ENCODE peak calls at places on chromosomes 6 and 20, in seven cellular contexts. L is HL-60, X is SK-N-SH, H is HCT116, S is K562, B is GM23338, K is HepG2. A is an unnamed sample.

GRCh38 chr6:6771224-6771915 is 182.8 kb downstream of the LY86 start:
- DNase-seq in L (no peak), X (no peak), H (no peak), S (no peak), B (no peak), K (no peak), A (no peak)

GRCh38 chr6:170080828-170081368 is 210.0 kb downstream of the DLL1 start:
- DNase-seq in L (no peak), X (no peak), H (no peak), S (no peak), B (no peak), K (no peak), A (no peak)

GRCh38 chr6:19803331-19804330 is 33.5 kb upstream of the ID4 start:
- DNase-seq in L (no peak), X (no peak), H (no peak), S (no peak), B (no peak), K (peak; percentile 49), A (no peak)

GRCh38 chr6:1913572-1913971 is 303.9 kb downstream of the FOXC1 start:
- DNase-seq in L (no peak), X (no peak), H (no peak), S (no peak), B (no peak), K (no peak), A (no peak)

GRCh38 chr6:2478200-2478599 is 232.8 kb upstream of the GMDS start:
- DNase-seq in L (no peak), X (no peak), H (no peak), S (no peak), B (no peak), K (no peak), A (no peak)

GRCh38 chr6:98039443-98039842 is 756.4 kb upstream of the MMS22L start:
- DNase-seq in L (no peak), X (no peak), H (no peak), S (no peak), B (peak; percentile 64), K (no peak), A (no peak)

GRCh38 chr6:51292659-51293058 is 474.0 kb downstream of the TFAP2B start:
- DNase-seq in L (no peak), X (no peak), H (no peak), S (no peak), B (no peak), K (no peak), A (no peak)

GRCh38 chr20:59783020-59784010 is 150.1 kb downstream of the SYCP2 start:
- DNase-seq in L (peak; percentile 23), X (peak; percentile 82), H (peak; percentile 32), S (peak; percentile 66), B (peak; percentile 89), K (peak; percentile 55), A (peak; percentile 48)

GRCh38 chr6:85364354-85364753 is 85.5 kb upstream of the NT5E start:
- DNase-seq in L (no peak), X (no peak), H (peak; percentile 69), S (no peak), B (no peak), K (no peak), A (no peak)

GRCh38 chr6:41469951-41470340 is 76.2 kb upstream of the FOXP4 start:
- DNase-seq in L (no peak), X (no peak), H (no peak), S (no peak), B (peak; percentile 79), K (no peak), A (no peak)

GRCh38 chr20:62799036-62799435 is 2.8 kb downstream of the MRGBP start:
- DNase-seq in L (no peak), X (no peak), H (no peak), S (no peak), B (no peak), K (no peak), A (no peak)

GRCh38 chr20:59222982-59223610 is 59.5 kb downstream of the ZNF831 start:
- DNase-seq in L (no peak), X (peak; percentile 75), H (no peak), S (no peak), B (peak; percentile 44), K (no peak), A (no peak)

GRCh38 chr20:45592574-45593189 is 13.6 kb upstream of the WFDC8 start:
- DNase-seq in L (peak; percentile 23), X (peak; percentile 33), H (peak; percentile 83), S (peak; percentile 27), B (peak; percentile 85), K (peak; percentile 88), A (peak; percentile 47)

GRCh38 chr6:107115695-107116327 is 496 bp upstream of the BEND3 start:
- DNase-seq in L (peak; percentile 43), X (peak; percentile 85), H (no peak), S (peak; percentile 66), B (peak; percentile 81), K (peak; percentile 68), A (no peak)

GRCh38 chr6:168968228-168968627 is 285.4 kb downstream of the THBS2 start:
- DNase-seq in L (peak; percentile 66), X (no peak), H (no peak), S (no peak), B (peak; percentile 15), K (peak; percentile 44), A (no peak)

GRCh38 chr6:83536034-83536646 is 23.8 kb downstream of the PRSS35 start:
- DNase-seq in L (no peak), X (no peak), H (peak; percentile 36), S (peak; percentile 57), B (peak; percentile 86), K (peak; percentile 29), A (peak; percentile 43)

GRCh38 chr20:57211949-57212889 is 54.2 kb downstream of the BMP7 start:
- DNase-seq in L (no peak), X (no peak), H (peak; percentile 68), S (no peak), B (peak; percentile 71), K (peak; percentile 18), A (no peak)

GRCh38 chr20:62770111-62770910 is 26.0 kb upstream of the MRGBP start:
- DNase-seq in L (no peak), X (no peak), H (no peak), S (no peak), B (no peak), K (no peak), A (no peak)

GRCh38 chr6:72911463-72912153 is 289.7 kb downstream of the KCNQ5 start:
- DNase-seq in L (no peak), X (no peak), H (no peak), S (no peak), B (no peak), K (no peak), A (no peak)
- TF ChIP-seq REST in L (no peak), X (no peak), H (no peak), S (no peak), B (no peak), K (no peak), A (no peak)

GRCh38 chr20:46985671-46986070 is 91.0 kb downstream of the EYA2 start:
- DNase-seq in L (no peak), X (no peak), H (no peak), S (no peak), B (no peak), K (no peak), A (no peak)

GRCh38 chr20:46983466-46983865 is 88.8 kb downstream of the EYA2 start:
- DNase-seq in L (no peak), X (no peak), H (no peak), S (no peak), B (no peak), K (no peak), A (no peak)

GRCh38 chr20:46987001-46987400 is 92.4 kb downstream of the EYA2 start:
- DNase-seq in L (no peak), X (no peak), H (no peak), S (no peak), B (no peak), K (no peak), A (no peak)

GRCh38 chr20:46984391-46984790 is 89.7 kb downstream of the EYA2 start:
- DNase-seq in L (no peak), X (no peak), H (no peak), S (no peak), B (no peak), K (no peak), A (no peak)

DNA sequence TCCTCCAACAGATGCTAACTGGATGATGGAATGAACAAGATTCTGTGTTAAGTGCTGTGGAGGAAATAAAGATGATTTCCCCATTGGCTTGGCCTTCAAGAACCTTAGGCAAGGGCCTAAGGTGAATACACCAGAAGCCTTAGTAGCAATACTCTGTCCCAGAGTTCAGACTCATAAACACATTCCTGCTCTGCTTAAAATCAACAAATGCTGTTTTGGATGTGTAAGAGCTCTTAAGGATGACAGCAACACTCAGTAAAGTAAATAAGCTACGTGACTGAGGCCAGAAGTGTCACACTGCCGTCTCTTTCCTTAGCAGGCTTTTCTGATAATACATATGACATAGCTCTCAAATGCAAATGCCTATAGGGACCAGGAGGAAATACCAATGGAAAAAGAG is 90.6 kb downstream of the EYA2 start:
- DNase-seq in L (no peak), X (no peak), H (no peak), S (no peak), B (no peak), K (no peak), A (no peak)
- TF ChIP-seq POLR2AphosphoS5 in L (no peak), X (no peak), H (no peak), S (no peak), B (no peak), K (no peak), A (no peak)

DNA sequence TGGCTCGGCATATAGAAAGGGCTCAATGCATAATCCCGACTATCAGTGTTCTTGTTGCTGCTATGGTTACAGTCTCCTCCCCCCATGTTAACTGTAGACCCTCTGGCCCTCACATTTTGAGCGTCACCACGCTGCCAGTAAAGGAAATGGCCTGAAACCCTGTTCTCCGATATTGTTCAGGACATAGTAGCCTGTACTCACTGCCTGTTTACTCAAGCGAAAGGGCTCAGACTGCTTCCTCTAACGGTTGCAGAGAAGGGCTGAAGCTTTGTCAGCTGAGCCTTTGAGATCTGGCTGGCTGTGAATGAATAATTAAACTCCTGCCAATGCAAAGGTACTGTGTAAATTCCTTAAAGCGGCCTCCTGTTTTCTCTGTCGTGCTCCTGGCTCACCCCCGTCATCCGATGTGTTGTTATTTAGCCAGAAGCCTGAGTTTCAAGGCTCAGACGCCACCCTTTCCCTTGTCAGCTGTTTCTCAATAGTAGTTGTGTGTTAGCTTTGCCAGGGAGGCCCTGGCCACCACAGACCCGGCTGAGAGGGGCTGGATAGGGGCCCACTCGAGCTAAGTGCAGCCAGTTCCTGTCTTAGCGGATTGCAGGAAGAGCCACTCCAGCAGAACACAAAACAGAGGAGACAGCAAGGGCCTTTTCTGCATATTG is 31.2 kb upstream of the RALGAPA2 start:
- DNase-seq in L (no peak), X (no peak), H (no peak), S (no peak), B (peak; percentile 71), K (peak; percentile 57), A (no peak)
- H3K4me3 ChIP-seq in L (no peak overlapping the region), X (no peak overlapping the region), H (no peak overlapping the region), S (no peak overlapping the region), B (peak overlapping the region; percentile 7), K (peak overlapping the region; percentile 47), A (no peak overlapping the region)

DNA sequence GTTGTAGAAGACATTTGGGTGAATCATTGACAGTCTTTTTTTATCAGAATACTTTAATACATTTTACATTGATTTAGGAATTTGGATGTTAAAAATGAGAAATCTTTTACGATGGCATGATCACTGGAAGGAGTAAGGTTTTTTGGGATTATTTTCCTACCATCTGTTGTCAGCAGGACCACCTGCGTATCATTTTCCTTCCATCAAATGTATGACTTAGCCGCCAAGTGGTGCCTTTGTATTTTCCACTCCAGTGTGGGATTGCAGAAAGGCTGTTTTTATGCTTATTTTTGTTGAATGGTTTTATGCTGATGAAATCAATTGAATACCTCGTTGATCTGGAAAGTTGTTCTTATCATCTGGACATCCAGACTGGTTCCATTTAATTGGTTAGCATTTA is 35.8 kb downstream of the AKAP12 start:
- DNase-seq in L (no peak), X (no peak), H (no peak), S (no peak), B (no peak), K (no peak), A (no peak)
- TF ChIP-seq REST in L (no peak), X (no peak), H (no peak), S (no peak), B (no peak), K (no peak), A (no peak)

GRCh38 chr6:121482004-121482693 is 46.7 kb downstream of the GJA1 start:
- DNase-seq in L (no peak), X (peak; percentile 3), H (peak; percentile 21), S (no peak), B (no peak), K (no peak), A (no peak)
- TF ChIP-seq POLR2AphosphoS5 in L (no peak), X (no peak), H (no peak), S (no peak), B (no peak), K (no peak), A (no peak)

A was measured in Panc1.